ENCODE peak calls at places on chromosome 1, in eight cellular contexts. One of them, this sample, is unnamed.

GRCh38 chr1:165988275-165988674 is 160.9 kb downstream of the UCK2 start:
- DNase-seq in cardiac muscle cell: no peak
- DNase-seq in endothelial cell of umbilical vein: no peak
- DNase-seq in HFF-Myc: no peak
- DNase-seq in adrenal gland: no peak
- DNase-seq in GM12865: no peak
- DNase-seq in foreskin fibroblast: no peak
- DNase-seq in endodermal cell: peak; percentile 61
- DNase-seq in this sample: no peak

GRCh38 chr1:31476891-31477846 is 64.2 kb downstream of the SERINC2 start:
- DNase-seq in cardiac muscle cell: no peak
- DNase-seq in endothelial cell of umbilical vein: no peak
- DNase-seq in HFF-Myc: no peak
- DNase-seq in adrenal gland: no peak
- DNase-seq in GM12865: peak; percentile 82
- DNase-seq in foreskin fibroblast: peak; percentile 10
- DNase-seq in endodermal cell: no peak
- DNase-seq in this sample: peak; percentile 71

GRCh38 chr1:56468472-56468871 is 110.9 kb downstream of the PLPP3 start:
- DNase-seq in cardiac muscle cell: peak; percentile 30
- DNase-seq in endothelial cell of umbilical vein: no peak
- DNase-seq in HFF-Myc: no peak
- DNase-seq in adrenal gland: no peak
- DNase-seq in GM12865: no peak
- DNase-seq in foreskin fibroblast: no peak
- DNase-seq in endodermal cell: no peak
- DNase-seq in this sample: no peak

GRCh38 chr1:38576241-38576640 is 283.3 kb downstream of the RRAGC start:
- DNase-seq in cardiac muscle cell: no peak
- DNase-seq in endothelial cell of umbilical vein: no peak
- DNase-seq in HFF-Myc: no peak
- DNase-seq in adrenal gland: no peak
- DNase-seq in GM12865: no peak
- DNase-seq in foreskin fibroblast: no peak
- DNase-seq in endodermal cell: peak; percentile 53
- DNase-seq in this sample: no peak

GRCh38 chr1:143699731-143700130 is 272.1 kb downstream of the FAM72C start:
- DNase-seq in cardiac muscle cell: no peak
- DNase-seq in endothelial cell of umbilical vein: no peak
- DNase-seq in HFF-Myc: no peak
- DNase-seq in adrenal gland: no peak
- DNase-seq in GM12865: no peak
- DNase-seq in foreskin fibroblast: no peak
- DNase-seq in endodermal cell: no peak
- DNase-seq in this sample: no peak

GRCh38 chr1:76075877-76076276 is 1.3 kb downstream of the ST6GALNAC3 start:
- DNase-seq in cardiac muscle cell: no peak
- DNase-seq in endothelial cell of umbilical vein: peak; percentile 87
- DNase-seq in HFF-Myc: no peak
- DNase-seq in adrenal gland: no peak
- DNase-seq in GM12865: peak; percentile 21
- DNase-seq in foreskin fibroblast: peak; percentile 62
- DNase-seq in endodermal cell: no peak
- DNase-seq in this sample: peak; percentile 15

GRCh38 chr1:54663723-54664122 is 22.1 kb downstream of the MROH7 start:
- DNase-seq in cardiac muscle cell: no peak
- DNase-seq in endothelial cell of umbilical vein: no peak
- DNase-seq in HFF-Myc: no peak
- DNase-seq in adrenal gland: no peak
- DNase-seq in GM12865: no peak
- DNase-seq in foreskin fibroblast: no peak
- DNase-seq in endodermal cell: no peak
- DNase-seq in this sample: no peak

GRCh38 chr1:94772230-94772641 is 47.9 kb upstream of the SLC44A3 start:
- DNase-seq in cardiac muscle cell: no peak
- DNase-seq in endothelial cell of umbilical vein: no peak
- DNase-seq in HFF-Myc: no peak
- DNase-seq in adrenal gland: no peak
- DNase-seq in GM12865: no peak
- DNase-seq in foreskin fibroblast: peak; percentile 67
- DNase-seq in endodermal cell: no peak
- DNase-seq in this sample: peak; percentile 100

GRCh38 chr1:207072241-207072640 is 16.4 kb upstream of the C4BPB start:
- DNase-seq in cardiac muscle cell: no peak
- DNase-seq in endothelial cell of umbilical vein: no peak
- DNase-seq in HFF-Myc: no peak
- DNase-seq in adrenal gland: no peak
- DNase-seq in GM12865: no peak
- DNase-seq in foreskin fibroblast: no peak
- DNase-seq in endodermal cell: peak; percentile 29
- DNase-seq in this sample: no peak

GRCh38 chr1:70353641-70354331 is 736 bp downstream of the ANKRD13C start:
- DNase-seq in cardiac muscle cell: peak; percentile 23
- DNase-seq in endothelial cell of umbilical vein: peak; percentile 43
- DNase-seq in HFF-Myc: peak; percentile 33
- DNase-seq in adrenal gland: no peak
- DNase-seq in GM12865: peak; percentile 84
- DNase-seq in foreskin fibroblast: peak; percentile 73
- DNase-seq in endodermal cell: no peak
- DNase-seq in this sample: peak; percentile 29

GRCh38 chr1:70353038-70353437 is 1.5 kb downstream of the ANKRD13C start:
- DNase-seq in cardiac muscle cell: no peak
- DNase-seq in endothelial cell of umbilical vein: no peak
- DNase-seq in HFF-Myc: no peak
- DNase-seq in adrenal gland: no peak
- DNase-seq in GM12865: no peak
- DNase-seq in foreskin fibroblast: no peak
- DNase-seq in endodermal cell: no peak
- DNase-seq in this sample: no peak

GRCh38 chr1:70355111-70355407 is 537 bp upstream of the ANKRD13C start:
- DNase-seq in cardiac muscle cell: no peak
- DNase-seq in endothelial cell of umbilical vein: no peak
- DNase-seq in HFF-Myc: no peak
- DNase-seq in adrenal gland: no peak
- DNase-seq in GM12865: no peak
- DNase-seq in foreskin fibroblast: no peak
- DNase-seq in endodermal cell: no peak
- DNase-seq in this sample: no peak

GRCh38 chr1:70358921-70359564 is 4.5 kb upstream of the ANKRD13C start:
- DNase-seq in cardiac muscle cell: no peak
- DNase-seq in endothelial cell of umbilical vein: no peak
- DNase-seq in HFF-Myc: no peak
- DNase-seq in adrenal gland: no peak
- DNase-seq in GM12865: peak; percentile 47
- DNase-seq in foreskin fibroblast: no peak
- DNase-seq in endodermal cell: no peak
- DNase-seq in this sample: peak; percentile 66

DNA sequence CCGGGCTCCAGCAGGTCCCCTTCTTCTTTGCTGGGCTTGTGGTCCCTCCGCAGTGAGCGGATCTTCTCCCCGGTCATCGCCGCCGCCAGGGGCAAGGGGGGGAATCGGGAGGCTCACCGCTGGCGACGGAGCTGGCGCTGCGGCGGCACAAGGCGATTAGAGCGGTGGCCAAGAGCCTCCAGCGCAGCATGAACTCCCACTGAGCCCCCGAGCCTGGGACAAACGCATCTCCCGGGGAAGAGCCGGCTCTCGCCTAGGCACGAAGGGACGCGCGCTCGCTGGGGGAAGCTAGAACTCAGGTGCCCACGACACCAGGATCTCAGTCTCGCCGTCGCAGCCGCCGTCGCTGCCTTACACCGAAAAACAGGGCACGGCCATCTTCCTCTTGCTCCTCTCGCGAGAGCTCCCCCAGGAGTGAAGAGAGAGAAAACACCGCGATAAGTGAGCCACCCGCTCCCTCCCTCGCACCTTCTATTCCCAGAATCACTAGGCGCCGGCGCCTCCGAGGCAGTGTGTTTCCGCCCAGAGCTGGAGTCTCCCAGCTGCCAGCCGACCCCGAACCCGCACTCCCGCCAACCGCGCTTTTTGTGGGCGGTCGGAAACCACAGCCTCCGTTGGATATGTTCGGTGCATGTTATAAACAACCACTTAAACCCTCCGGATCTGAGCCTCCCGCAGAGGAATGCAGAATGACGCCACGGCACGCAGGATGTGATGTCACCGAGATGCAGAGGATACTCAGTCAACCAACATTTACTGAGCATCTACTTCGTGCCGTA is at the start of gene ANKRD13C:
- DNase-seq in cardiac muscle cell: peak; percentile 97
- DNase-seq in endothelial cell of umbilical vein: peak; percentile 97
- DNase-seq in HFF-Myc: peak; percentile 89
- DNase-seq in adrenal gland: peak; percentile 94
- DNase-seq in GM12865: peak; percentile 96
- DNase-seq in foreskin fibroblast: peak; percentile 97
- DNase-seq in endodermal cell: peak; percentile 97
- DNase-seq in this sample: peak; percentile 88
- TF ChIP-seq CTCF in cardiac muscle cell: no peak
- TF ChIP-seq CTCF in endothelial cell of umbilical vein: no peak
- TF ChIP-seq CTCF in HFF-Myc: no peak
- TF ChIP-seq CTCF in adrenal gland: no peak
- TF ChIP-seq CTCF in GM12865: no peak
- TF ChIP-seq CTCF in foreskin fibroblast: no peak
- TF ChIP-seq CTCF in endodermal cell: peak; percentile 52
- TF ChIP-seq CTCF in this sample: no peak

GRCh38 chr1:5877683-5878530 is 114.3 kb downstream of the NPHP4 start:
- DNase-seq in cardiac muscle cell: no peak
- DNase-seq in endothelial cell of umbilical vein: no peak
- DNase-seq in HFF-Myc: no peak
- DNase-seq in adrenal gland: no peak
- DNase-seq in GM12865: no peak
- DNase-seq in foreskin fibroblast: no peak
- DNase-seq in endodermal cell: no peak
- DNase-seq in this sample: no peak

GRCh38 chr1:5875345-5875910 is 116.8 kb downstream of the NPHP4 start:
- DNase-seq in cardiac muscle cell: no peak
- DNase-seq in endothelial cell of umbilical vein: no peak
- DNase-seq in HFF-Myc: no peak
- DNase-seq in adrenal gland: no peak
- DNase-seq in GM12865: no peak
- DNase-seq in foreskin fibroblast: no peak
- DNase-seq in endodermal cell: no peak
- DNase-seq in this sample: no peak

GRCh38 chr1:5876251-5876650 is 116.0 kb downstream of the NPHP4 start:
- DNase-seq in cardiac muscle cell: no peak
- DNase-seq in endothelial cell of umbilical vein: no peak
- DNase-seq in HFF-Myc: no peak
- DNase-seq in adrenal gland: no peak
- DNase-seq in GM12865: no peak
- DNase-seq in foreskin fibroblast: no peak
- DNase-seq in endodermal cell: no peak
- DNase-seq in this sample: no peak

GRCh38 chr1:5878938-5879337 is 113.3 kb downstream of the NPHP4 start:
- DNase-seq in cardiac muscle cell: no peak
- DNase-seq in endothelial cell of umbilical vein: no peak
- DNase-seq in HFF-Myc: no peak
- DNase-seq in adrenal gland: no peak
- DNase-seq in GM12865: no peak
- DNase-seq in foreskin fibroblast: no peak
- DNase-seq in endodermal cell: no peak
- DNase-seq in this sample: no peak

DNA sequence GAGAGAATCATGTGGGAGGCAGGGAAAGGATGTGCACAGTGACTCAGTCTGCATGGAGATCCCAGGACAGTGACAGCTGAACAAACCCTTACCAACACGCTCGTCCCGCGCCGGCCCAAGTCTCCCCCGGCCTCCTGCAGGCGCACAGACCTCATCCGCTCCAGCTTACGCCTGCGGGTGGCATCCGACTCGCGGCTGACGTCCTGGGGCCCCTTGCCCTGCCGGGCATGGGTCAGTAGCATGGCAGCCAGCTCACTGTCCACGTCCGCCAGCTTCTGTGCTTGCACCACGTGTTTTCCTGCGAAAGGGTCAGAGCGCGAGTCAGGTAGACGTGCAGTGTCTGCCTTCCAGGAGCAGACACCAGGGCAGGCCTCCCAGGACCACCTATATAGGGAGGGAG is 115.2 kb downstream of the NPHP4 start:
- DNase-seq in cardiac muscle cell: no peak
- DNase-seq in endothelial cell of umbilical vein: no peak
- DNase-seq in HFF-Myc: no peak
- DNase-seq in adrenal gland: no peak
- DNase-seq in GM12865: no peak
- DNase-seq in foreskin fibroblast: no peak
- DNase-seq in endodermal cell: no peak
- DNase-seq in this sample: no peak
- H3K4me3 ChIP-seq in cardiac muscle cell: no peak overlapping the region
- H3K4me3 ChIP-seq in endothelial cell of umbilical vein: no peak overlapping the region
- H3K4me3 ChIP-seq in HFF-Myc: no peak overlapping the region
- H3K4me3 ChIP-seq in adrenal gland: no peak overlapping the region
- H3K4me3 ChIP-seq in GM12865: no peak overlapping the region
- H3K4me3 ChIP-seq in foreskin fibroblast: no peak overlapping the region
- H3K4me3 ChIP-seq in endodermal cell: no peak overlapping the region
- H3K4me3 ChIP-seq in this sample: no peak overlapping the region

GRCh38 chr1:27331922-27332321 is 9.9 kb upstream of the SYTL1 start:
- DNase-seq in cardiac muscle cell: no peak
- DNase-seq in endothelial cell of umbilical vein: no peak
- DNase-seq in HFF-Myc: no peak
- DNase-seq in adrenal gland: peak; percentile 54
- DNase-seq in GM12865: no peak
- DNase-seq in foreskin fibroblast: no peak
- DNase-seq in endodermal cell: peak; percentile 41
- DNase-seq in this sample: no peak

GRCh38 chr1:27331426-27331825 is 9.5 kb downstream of the TMEM222 start:
- DNase-seq in cardiac muscle cell: no peak
- DNase-seq in endothelial cell of umbilical vein: no peak
- DNase-seq in HFF-Myc: no peak
- DNase-seq in adrenal gland: no peak
- DNase-seq in GM12865: no peak
- DNase-seq in foreskin fibroblast: no peak
- DNase-seq in endodermal cell: peak; percentile 31
- DNase-seq in this sample: no peak

GRCh38 chr1:27330786-27331185 is 8.8 kb downstream of the TMEM222 start:
- DNase-seq in cardiac muscle cell: no peak
- DNase-seq in endothelial cell of umbilical vein: no peak
- DNase-seq in HFF-Myc: no peak
- DNase-seq in adrenal gland: no peak
- DNase-seq in GM12865: no peak
- DNase-seq in foreskin fibroblast: no peak
- DNase-seq in endodermal cell: peak; percentile 38
- DNase-seq in this sample: no peak

GRCh38 chr1:27333717-27334279 is 8.0 kb upstream of the SYTL1 start:
- DNase-seq in cardiac muscle cell: no peak
- DNase-seq in endothelial cell of umbilical vein: no peak
- DNase-seq in HFF-Myc: no peak
- DNase-seq in adrenal gland: no peak
- DNase-seq in GM12865: no peak
- DNase-seq in foreskin fibroblast: no peak
- DNase-seq in endodermal cell: peak; percentile 33
- DNase-seq in this sample: no peak

GRCh38 chr1:27332536-27333281 is 9.1 kb upstream of the SYTL1 start:
- DNase-seq in cardiac muscle cell: peak; percentile 75
- DNase-seq in endothelial cell of umbilical vein: peak; percentile 12
- DNase-seq in HFF-Myc: no peak
- DNase-seq in adrenal gland: no peak
- DNase-seq in GM12865: peak; percentile 40
- DNase-seq in foreskin fibroblast: peak; percentile 68
- DNase-seq in endodermal cell: peak; percentile 90
- DNase-seq in this sample: no peak
- TF ChIP-seq CTCF in cardiac muscle cell: peak; percentile 91
- TF ChIP-seq CTCF in endothelial cell of umbilical vein: peak; percentile 84
- TF ChIP-seq CTCF in HFF-Myc: peak; percentile 91
- TF ChIP-seq CTCF in adrenal gland: peak; percentile 59
- TF ChIP-seq CTCF in GM12865: peak; percentile 82
- TF ChIP-seq CTCF in foreskin fibroblast: peak; percentile 88
- TF ChIP-seq CTCF in endodermal cell: peak; percentile 97
- TF ChIP-seq CTCF in this sample: peak; percentile 91

GRCh38 chr1:228007054-228007800 is 429 bp downstream of the WNT3A start:
- DNase-seq in cardiac muscle cell: peak; percentile 20
- DNase-seq in endothelial cell of umbilical vein: no peak
- DNase-seq in HFF-Myc: no peak
- DNase-seq in adrenal gland: peak; percentile 8
- DNase-seq in GM12865: no peak
- DNase-seq in foreskin fibroblast: no peak
- DNase-seq in endodermal cell: peak; percentile 77
- DNase-seq in this sample: peak; percentile 23
- H3K4me3 ChIP-seq in cardiac muscle cell: peak overlapping the region; percentile 9
- H3K4me3 ChIP-seq in endothelial cell of umbilical vein: no peak overlapping the region
- H3K4me3 ChIP-seq in HFF-Myc: no peak overlapping the region
- H3K4me3 ChIP-seq in adrenal gland: no peak overlapping the region
- H3K4me3 ChIP-seq in GM12865: no peak overlapping the region
- H3K4me3 ChIP-seq in foreskin fibroblast: no peak overlapping the region
- H3K4me3 ChIP-seq in endodermal cell: peak overlapping the region; percentile 44
- H3K4me3 ChIP-seq in this sample: peak overlapping the region; percentile 23